ENCODE peak calls at places on chromosomes 11 and 22, in seven cellular contexts. O is AG09319, A is progenitor cell of endocrine pancreas, Q is omental fat pad, V is coronary artery, L is lower leg skin, J is fibroblast of mammary gland. I is an unnamed sample.
A peak's percentile ranks its signal among the peaks of the same experiment; 100 is the strongest.

GRCh38 chr11:78801161-78801884 is 226.7 kb upstream of the NARS2 start:
- DNase-seq in O (peak; percentile 88), A (no peak), Q (no peak), V (peak; percentile 80), L (no peak), J (peak; percentile 98), I (no peak)

GRCh38 chr11:116499396-116500001 is 273.3 kb downstream of the BUD13 start:
- DNase-seq in O (peak; percentile 3), A (peak; percentile 77), Q (peak; percentile 75), V (peak; percentile 31), L (peak; percentile 87), J (peak; percentile 43), I (peak; percentile 75)

GRCh38 chr11:76810151-76810853 is 27.1 kb downstream of the TSKU start:
- DNase-seq in O (no peak), A (no peak), Q (no peak), V (peak; percentile 64), L (no peak), J (peak; percentile 43), I (peak; percentile 41)

GRCh38 chr11:10603721-10604297 is 35.3 kb upstream of the LYVE1 start:
- DNase-seq in O (no peak), A (no peak), Q (no peak), V (no peak), L (no peak), J (no peak), I (no peak)

GRCh38 chr11:93567406-93567819 is 24.2 kb upstream of the SMCO4 start:
- DNase-seq in O (no peak), A (no peak), Q (no peak), V (peak; percentile 87), L (no peak), J (peak; percentile 6), I (no peak)

GRCh38 chr11:62680825-62681240 is 2.0 kb upstream of the UBXN1 start:
- DNase-seq in O (peak; percentile 70), A (no peak), Q (no peak), V (no peak), L (no peak), J (peak; percentile 95), I (peak; percentile 56)

GRCh38 chr11:748007-748359 is 719 bp downstream of the TALDO1 start:
- DNase-seq in O (no peak), A (no peak), Q (no peak), V (no peak), L (no peak), J (no peak), I (no peak)

GRCh38 chr11:102139081-102139498 is 28.8 kb downstream of the YAP1 start:
- DNase-seq in O (no peak), A (no peak), Q (no peak), V (no peak), L (no peak), J (peak; percentile 90), I (no peak)

GRCh38 chr11:68990995-68991780 is 10.4 kb upstream of the MRGPRD start:
- DNase-seq in O (no peak), A (peak; percentile 5), Q (no peak), V (no peak), L (peak; percentile 68), J (no peak), I (no peak)

GRCh38 chr11:64127267-64128072 is 38.4 kb downstream of the MACROD1 start:
- DNase-seq in O (no peak), A (no peak), Q (no peak), V (no peak), L (no peak), J (no peak), I (no peak)
- TF ChIP-seq CTCF in O (no peak), A (no peak), Q (no peak), V (no peak), L (no peak), J (no peak), I (no peak)

DNA sequence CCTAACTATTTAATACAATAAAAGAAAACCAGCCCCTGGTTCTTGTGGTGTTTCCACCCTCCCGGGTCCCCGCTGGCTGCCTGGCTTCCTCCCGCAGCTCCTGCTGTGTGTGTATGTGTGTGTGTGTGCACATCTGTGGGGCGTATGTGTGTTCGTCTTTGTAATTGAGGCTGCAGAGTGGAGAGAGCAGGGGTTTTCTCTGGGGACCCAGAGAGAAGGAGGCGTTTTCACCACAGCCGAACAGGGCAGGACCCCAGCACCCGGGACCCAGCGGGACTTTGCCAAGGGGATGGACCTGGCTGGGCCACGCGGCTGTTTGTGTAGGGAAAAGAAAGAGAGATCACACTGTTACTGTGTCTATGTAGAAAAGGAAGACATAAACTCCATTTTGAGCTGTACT is 42.7 kb downstream of the IGLL1 start:
- DNase-seq in O (no peak), A (no peak), Q (no peak), V (no peak), L (peak; percentile 50), J (no peak), I (no peak)
- TF ChIP-seq CTCF in O (no peak), A (no peak), Q (no peak), V (no peak), L (no peak), J (no peak), I (no peak)

GRCh38 chr11:134861490-134862107 is 449.6 kb upstream of the B3GAT1 start:
- DNase-seq in O (no peak), A (no peak), Q (no peak), V (peak; percentile 17), L (peak; percentile 26), J (no peak), I (no peak)
- TF ChIP-seq CTCF in O (no peak), A (peak; percentile 29), Q (no peak), V (no peak), L (no peak), J (no peak), I (no peak)

DNA sequence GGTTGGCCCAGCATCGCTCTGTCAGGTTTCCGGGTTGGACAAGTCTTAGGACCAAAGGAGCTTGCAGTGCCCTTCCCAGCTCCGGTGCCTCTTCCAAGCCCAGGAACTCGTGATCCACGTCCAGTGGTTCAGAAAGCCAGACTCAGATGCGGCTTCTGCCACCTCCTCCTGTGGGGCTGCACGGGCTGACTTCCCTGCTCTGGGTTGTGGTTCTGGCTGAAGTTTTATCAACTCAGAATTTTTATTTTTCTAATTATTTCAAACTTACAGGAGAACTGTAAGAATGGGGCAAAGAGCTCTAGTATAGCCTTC is 85.0 kb downstream of the BCR start:
- DNase-seq in O (no peak), A (no peak), Q (no peak), V (no peak), L (no peak), J (no peak), I (no peak)
- TF ChIP-seq CTCF in O (no peak), A (no peak), Q (no peak), V (no peak), L (no peak), J (no peak), I (no peak)

GRCh38 chr22:35301370-35301874 is 1.7 kb downstream of the TOM1 start:
- DNase-seq in O (peak; percentile 98), A (no peak), Q (peak; percentile 44), V (no peak), L (peak; percentile 91), J (peak; percentile 99), I (no peak)
- TF ChIP-seq CTCF in O (no peak), A (no peak), Q (no peak), V (no peak), L (no peak), J (no peak), I (no peak)

GRCh38 chr22:19961201-19961580 is 19.6 kb upstream of the TXNRD2 start:
- DNase-seq in O (no peak), A (no peak), Q (no peak), V (no peak), L (no peak), J (no peak), I (no peak)
- TF ChIP-seq CTCF in O (no peak), A (no peak), Q (no peak), V (no peak), L (no peak), J (no peak), I (no peak)

GRCh38 chr11:123247498-123247799 is 52.4 kb upstream of the CLMP start:
- DNase-seq in O (no peak), A (no peak), Q (no peak), V (no peak), L (no peak), J (no peak), I (no peak)
- TF ChIP-seq CTCF in O (no peak), A (no peak), Q (no peak), V (no peak), L (no peak), J (no peak), I (no peak)

I was measured in GM10248.